ENCODE peak calls at places on chromosome 7, in eight cellular contexts. U is GM23338, N is neural progenitor cell, G is body of pancreas, Z is OCI-LY7, Y is aorta, Q is cardiac muscle cell, X is PC-3. V is an unnamed sample. For H3K4me1, the result is how much of the 10 kb centered on the place peaks cover.

GRCh38 chr7:83415840-83416239 is 233.1 kb downstream of the SEMA3E start:
- DNase-seq in X (peak), U (peak), Y (no peak), Z (no peak), Q (no peak), G (no peak), N (peak), V (no peak)

GRCh38 chr7:50632561-50633413 is 67.6 kb upstream of the DDC start:
- DNase-seq in Q (peak), N (peak), U (peak), Y (no peak), X (peak), Z (peak), G (peak), V (peak)

GRCh38 chr7:45033261-45033930 is 33.4 kb downstream of the CCM2 start:
- DNase-seq in X (peak), G (no peak), Z (no peak), Y (no peak), U (no peak), Q (no peak), N (no peak), V (peak)

GRCh38 chr7:47502240-47502877 is 79.6 kb downstream of the TNS3 start:
- DNase-seq in Y (no peak), X (no peak), G (no peak), Q (no peak), N (no peak), U (no peak), Z (no peak), V (no peak)

GRCh38 chr7:105910172-105910571 is 33.8 kb upstream of the ATXN7L1 start:
- DNase-seq in N (no peak), U (no peak), G (no peak), Y (no peak), Z (no peak), Q (no peak), X (no peak), V (no peak)

GRCh38 chr7:112202819-112203218 is 3.4 kb downstream of the DOCK4 start:
- DNase-seq in Z (peak), N (no peak), G (peak), Q (peak), U (no peak), X (peak), Y (peak), V (no peak)

GRCh38 chr7:151465169-151465568 is 25.2 kb upstream of the CRYGN start:
- DNase-seq in Q (no peak), N (no peak), X (no peak), U (no peak), Z (no peak), G (no peak), Y (no peak), V (no peak)

GRCh38 chr7:6392712-6393666 is 54.8 kb downstream of the DAGLB start:
- DNase-seq in Q (peak), X (peak), G (peak), Y (peak), U (no peak), N (no peak), Z (no peak), V (no peak)

GRCh38 chr7:6730343-6730633 is 23.5 kb upstream of the ZNF12 start:
- DNase-seq in N (no peak), G (no peak), Z (no peak), Q (peak), Y (no peak), U (peak), X (no peak), V (peak)

GRCh38 chr7:133253522-133253882 is 624 bp downstream of the EXOC4 start:
- DNase-seq in Z (peak), G (peak), X (no peak), U (no peak), N (peak), Q (peak), Y (no peak), V (no peak)

GRCh38 chr7:37732253-37732652 is 48.7 kb downstream of the GPR141 start:
- DNase-seq in Q (peak), G (no peak), Y (peak), Z (peak), U (peak), X (peak), N (peak), V (no peak)

GRCh38 chr7:38756521-38756920 is 125.3 kb upstream of the AMPH start:
- DNase-seq in Z (no peak), G (no peak), X (peak), Q (peak), Y (no peak), U (no peak), N (no peak), V (no peak)

GRCh38 chr7:34373940-34374339 is 284.1 kb upstream of the NPSR1 start:
- DNase-seq in G (no peak), Y (no peak), N (no peak), U (no peak), Q (no peak), Z (no peak), X (no peak), V (no peak)

GRCh38 chr7:102834466-102834865 is 78.3 kb upstream of the LRRC17 start:
- DNase-seq in G (no peak), X (peak), U (no peak), Z (no peak), Y (no peak), Q (no peak), N (no peak), V (no peak)

GRCh38 chr7:148588168-148588890 is 2.2 kb upstream of the C7orf33 start:
- DNase-seq in Q (no peak), N (peak), Y (no peak), Z (no peak), G (no peak), U (no peak), X (no peak), V (no peak)

GRCh38 chr7:94562525-94562924 is 52.9 kb downstream of the CASD1 start:
- DNase-seq in U (no peak), X (no peak), N (no peak), Z (no peak), Y (no peak), Q (peak), G (no peak), V (no peak)

GRCh38 chr7:3439333-3440030 is 138.4 kb downstream of the SDK1 start:
- DNase-seq in Y (no peak), G (no peak), X (peak), Q (peak), Z (no peak), N (no peak), U (no peak), V (no peak)

GRCh38 chr7:24729365-24730017 is 27.8 kb downstream of the GSDME start:
- DNase-seq in Q (no peak), G (no peak), X (no peak), U (no peak), Z (no peak), Y (no peak), N (no peak), V (no peak)

GRCh38 chr7:155002411-155003214 is at the start of gene PAXIP1:
- DNase-seq in U (peak), X (peak), G (peak), N (peak), Z (peak), Y (peak), Q (no peak), V (peak)

GRCh38 chr7:100190059-100190711 is 12.5 kb downstream of the STAG3 start:
- DNase-seq in U (peak), G (no peak), Z (peak), Q (peak), X (peak), N (no peak), Y (no peak), V (no peak)

GRCh38 chr7:130151591-130152269 is 53.5 kb downstream of the TMEM209 start:
- DNase-seq in Q (peak), G (no peak), X (no peak), Y (no peak), N (no peak), Z (no peak), U (no peak), V (peak)

GRCh38 chr7:70553364-70553763 is 578.6 kb upstream of the GALNT17 start:
- DNase-seq in Q (peak), Y (no peak), Z (no peak), G (no peak), X (no peak), U (no peak), N (no peak), V (no peak)

GRCh38 chr7:149815121-149815520 is 23.1 kb upstream of the ZNF862 start:
- DNase-seq in G (no peak), Z (no peak), X (no peak), U (no peak), N (no peak), Q (no peak), Y (no peak), V (no peak)

GRCh38 chr7:51357821-51358220 is 41.2 kb upstream of the COBL start:
- DNase-seq in Y (no peak), Z (no peak), Q (no peak), G (no peak), X (no peak), N (no peak), U (no peak), V (no peak)

GRCh38 chr7:116315293-116315692 is 105.0 kb downstream of the TES start:
- DNase-seq in Q (no peak), G (no peak), Y (no peak), X (no peak), N (peak), U (no peak), Z (no peak), V (no peak)

GRCh38 chr7:44189286-44189992 is at the start of gene GCK:
- DNase-seq in X (no peak), G (peak), Q (no peak), U (no peak), Z (no peak), N (peak), Y (no peak), V (no peak)

GRCh38 chr7:144410441-144410840 is 6.9 kb upstream of the NOBOX start:
- DNase-seq in Z (no peak), X (no peak), U (no peak), Q (no peak), N (no peak), G (no peak), Y (no peak), V (no peak)

GRCh38 chr7:31856366-31856765 is 169.4 kb downstream of the PPP1R17 start:
- DNase-seq in X (no peak), U (no peak), N (no peak), G (no peak), Y (no peak), Q (no peak), Z (no peak), V (no peak)
- H3K4me1 ChIP-seq in X (under half), U (under half), N (under half), G (under half), Y (under half), Q (under half), Z (under half), V (under half)

GRCh38 chr7:22082886-22083710 is 137.4 kb upstream of the CDCA7L start:
- DNase-seq in X (peak), N (peak), G (peak), Y (peak), U (peak), Q (peak), Z (peak), V (peak)

GRCh38 chr7:22087861-22088260 is 142.2 kb upstream of the CDCA7L start:
- DNase-seq in Q (no peak), U (no peak), Z (no peak), G (no peak), X (no peak), N (no peak), Y (no peak), V (no peak)

GRCh38 chr7:22082553-22082885 is 136.8 kb upstream of the CDCA7L start:
- DNase-seq in G (no peak), U (peak), Z (no peak), Q (no peak), N (no peak), X (no peak), Y (no peak), V (no peak)

DNA sequence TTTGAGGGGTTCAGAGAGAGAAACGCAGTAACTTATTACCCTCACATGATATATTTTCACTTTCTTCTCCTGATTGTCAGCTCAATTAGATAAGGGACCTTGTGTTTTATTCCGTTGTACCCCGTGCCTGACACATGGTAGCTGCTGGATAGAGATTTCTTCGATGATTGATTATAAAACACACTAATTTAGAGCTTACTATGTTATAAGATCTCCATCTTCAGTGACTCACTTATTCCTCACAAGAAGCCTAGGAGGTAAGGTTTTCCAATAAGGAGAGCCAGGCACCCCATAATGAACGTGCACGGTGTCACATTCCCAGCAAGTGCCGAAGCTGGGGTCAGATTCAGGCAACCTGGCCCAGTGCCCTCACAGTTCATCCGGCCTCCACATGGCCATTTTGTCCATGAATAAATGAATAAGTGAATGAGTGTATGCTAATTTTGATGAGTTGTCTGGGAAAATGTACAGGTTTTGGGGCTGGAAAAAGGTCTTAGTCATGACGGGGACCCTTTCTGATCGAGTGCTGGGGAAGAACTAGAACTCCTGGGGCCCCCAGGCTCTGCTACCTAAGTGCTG is 138.1 kb upstream of the CDCA7L start:
- DNase-seq in Q (no peak), N (no peak), X (peak), Z (no peak), Y (peak), G (peak), U (peak), V (no peak)
- H3K4me3 ChIP-seq in Q (peak), N (peak), X (peak), Z (peak), Y (peak), G (peak), U (peak), V (peak)

DNA sequence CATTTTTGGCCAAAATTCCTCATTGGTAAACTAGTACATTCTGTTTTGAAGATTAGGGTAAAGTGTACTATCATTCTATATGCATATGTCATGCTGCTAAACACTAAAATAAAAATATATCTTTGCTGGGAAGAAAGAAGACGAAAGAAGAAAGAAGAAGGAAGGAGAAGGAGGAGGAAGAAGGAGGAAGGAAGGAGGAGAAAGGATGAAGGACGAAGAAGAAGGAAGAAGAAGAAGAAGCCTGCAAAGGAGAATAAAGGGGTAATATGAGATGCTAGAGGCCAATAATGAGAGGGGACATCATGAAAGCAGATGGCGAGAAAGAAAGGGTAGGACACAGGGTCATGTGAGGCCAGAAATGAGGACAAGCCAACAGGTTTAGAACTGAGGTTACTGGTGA is 8.0 kb downstream of the SLC25A13 start:
- DNase-seq in Z (no peak), Q (no peak), G (no peak), N (no peak), X (no peak), U (no peak), Y (no peak), V (no peak)
- H3K4me1 ChIP-seq in Z (under half), Q (under half), G (under half), N (under half), X (under half), U (under half), Y (under half), V (under half)

GRCh38 chr7:19351756-19352155 is 206.5 kb upstream of the FERD3L start:
- DNase-seq in X (no peak), Y (no peak), U (no peak), Q (no peak), G (no peak), Z (no peak), N (no peak), V (no peak)

GRCh38 chr7:19353158-19353557 is 207.9 kb upstream of the FERD3L start:
- DNase-seq in U (no peak), Q (no peak), N (no peak), G (no peak), Z (no peak), X (no peak), Y (no peak), V (no peak)

GRCh38 chr7:19352271-19352670 is 207.1 kb upstream of the FERD3L start:
- DNase-seq in N (no peak), Z (no peak), Q (no peak), X (no peak), Y (no peak), G (no peak), U (no peak), V (no peak)
- H3K4me3 ChIP-seq in N (no peak), Z (no peak), Q (no peak), X (no peak), Y (no peak), G (no peak), U (no peak), V (no peak)